ENCODE peak calls at places on chromosomes 1 and 21, in nine cellular contexts. B, P, V, S, R, K, G, N and L are unnamed samples.

GRCh38 chr1:185316163-185317033 is 645 bp downstream of the IVNS1ABP start:
- DNase-seq in B (peak; percentile 95), P (peak; percentile 97), V (peak; percentile 99), S (peak; percentile 98), R (peak; percentile 95), K (peak; percentile 94), G (peak; percentile 96), N (peak; percentile 74), L (peak; percentile 96)

GRCh38 chr1:96416690-96417444 is 304.7 kb upstream of the PTBP2 start:
- DNase-seq in B (no peak), P (no peak), V (no peak), S (no peak), R (no peak), K (no peak), G (no peak), N (no peak), L (no peak)

GRCh38 chr1:199283814-199284213 is 645.0 kb downstream of the PTPRC start:
- DNase-seq in B (no peak), P (no peak), V (no peak), S (no peak), R (no peak), K (no peak), G (no peak), N (no peak), L (no peak)

GRCh38 chr1:1874901-1875300 is 16.0 kb downstream of the GNB1 start:
- DNase-seq in B (no peak), P (no peak), V (no peak), S (no peak), R (no peak), K (no peak), G (no peak), N (no peak), L (no peak)

GRCh38 chr1:41530411-41530810 is 45.9 kb upstream of the EDN2 start:
- DNase-seq in B (no peak), P (peak; percentile 10), V (no peak), S (peak; percentile 42), R (no peak), K (no peak), G (no peak), N (no peak), L (peak; percentile 19)

GRCh38 chr1:58502519-58502918 is 44.0 kb downstream of the OMA1 start:
- DNase-seq in B (no peak), P (no peak), V (no peak), S (no peak), R (no peak), K (no peak), G (no peak), N (no peak), L (no peak)

GRCh38 chr1:92822907-92823306 is 8.9 kb upstream of the RPL5 start:
- DNase-seq in B (no peak), P (no peak), V (no peak), S (no peak), R (no peak), K (no peak), G (no peak), N (peak; percentile 89), L (no peak)

GRCh38 chr1:217524787-217525520 is 105.9 kb downstream of the GPATCH2 start:
- DNase-seq in B (no peak), P (no peak), V (no peak), S (no peak), R (no peak), K (no peak), G (no peak), N (no peak), L (no peak)

GRCh38 chr1:9449106-9449627 is 90.1 kb upstream of the SLC25A33 start:
- DNase-seq in B (no peak), P (no peak), V (no peak), S (no peak), R (no peak), K (no peak), G (no peak), N (peak; percentile 21), L (no peak)

GRCh38 chr1:241391926-241392710 is 35.1 kb upstream of the RGS7 start:
- DNase-seq in B (no peak), P (no peak), V (no peak), S (no peak), R (no peak), K (no peak), G (no peak), N (no peak), L (no peak)

GRCh38 chr1:6490181-6491075 is 1.0 kb downstream of the PLEKHG5 start:
- DNase-seq in B (no peak), P (peak; percentile 61), V (peak; percentile 91), S (no peak), R (peak; percentile 84), K (peak; percentile 80), G (peak; percentile 78), N (peak; percentile 54), L (no peak)

GRCh38 chr1:245684111-245684510 is 529.3 kb downstream of the KIF26B start:
- DNase-seq in B (no peak), P (no peak), V (peak; percentile 77), S (no peak), R (no peak), K (peak; percentile 20), G (no peak), N (no peak), L (no peak)

GRCh38 chr21:42153046-42153685 is 65.8 kb upstream of the ABCG1 start:
- DNase-seq in B (no peak), P (no peak), V (no peak), S (no peak), R (no peak), K (no peak), G (no peak), N (no peak), L (peak; percentile 70)

GRCh38 chr1:208047476-208047934 is 136.6 kb upstream of the CD34 start:
- DNase-seq in B (peak; percentile 85), P (peak; percentile 96), V (no peak), S (peak; percentile 95), R (peak; percentile 61), K (peak; percentile 45), G (no peak), N (peak; percentile 68), L (no peak)

GRCh38 chr1:7432102-7432895 is 338.8 kb upstream of the VAMP3 start:
- DNase-seq in B (no peak), P (no peak), V (peak; percentile 40), S (no peak), R (no peak), K (no peak), G (no peak), N (no peak), L (no peak)

GRCh38 chr1:174682419-174683008 is 234.8 kb downstream of the GPR52 start:
- DNase-seq in B (no peak), P (no peak), V (no peak), S (no peak), R (no peak), K (no peak), G (no peak), N (peak; percentile 53), L (no peak)

GRCh38 chr1:227885648-227886502 is 61.9 kb downstream of the WNT9A start:
- DNase-seq in B (peak; percentile 72), P (peak; percentile 80), V (peak; percentile 52), S (peak; percentile 90), R (peak; percentile 53), K (peak; percentile 58), G (peak; percentile 76), N (no peak), L (peak; percentile 84)

GRCh38 chr1:162878000-162878596 is 17.1 kb upstream of the CCDC190 start:
- DNase-seq in B (peak; percentile 70), P (peak; percentile 29), V (no peak), S (peak; percentile 71), R (peak; percentile 41), K (peak; percentile 74), G (peak; percentile 41), N (peak; percentile 45), L (no peak)

GRCh38 chr1:201268604-201269151 is 14.6 kb upstream of the PKP1 start:
- DNase-seq in B (no peak), P (no peak), V (no peak), S (peak; percentile 55), R (no peak), K (peak; percentile 57), G (no peak), N (no peak), L (peak; percentile 62)

DNA sequence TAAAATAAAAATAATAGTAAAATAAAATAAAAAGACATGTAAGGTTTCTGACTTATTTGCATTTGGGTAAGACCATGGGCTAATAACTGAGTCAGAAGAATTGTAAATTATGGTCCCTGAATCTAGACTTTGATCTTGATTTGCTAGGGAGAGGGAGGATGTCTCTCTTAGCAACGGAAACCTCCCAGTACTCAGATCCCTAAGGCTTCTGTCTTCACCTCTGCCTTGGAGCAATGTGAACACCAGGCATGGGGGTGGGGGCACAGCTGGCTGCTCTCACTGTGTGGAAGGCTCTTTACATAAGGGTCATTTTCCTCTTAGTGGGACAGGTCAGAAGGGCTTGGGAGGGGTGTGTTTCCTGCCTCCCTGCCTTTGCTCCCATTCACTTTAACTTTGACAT is 17.0 kb upstream of the TMEM54 start:
- DNase-seq in B (no peak), P (no peak), V (no peak), S (no peak), R (no peak), K (no peak), G (peak; percentile 5), N (no peak), L (no peak)
- H3K4me3 ChIP-seq in B (no peak overlapping the region), P (no peak overlapping the region), V (no peak overlapping the region), S (no peak overlapping the region), R (no peak overlapping the region), K (no peak overlapping the region), G (no peak overlapping the region), N (no peak overlapping the region), L (no peak overlapping the region)

GRCh38 chr1:45407888-45408287 is 67.6 kb upstream of the MUTYH start:
- DNase-seq in B (no peak), P (no peak), V (no peak), S (no peak), R (no peak), K (no peak), G (no peak), N (no peak), L (no peak)
- H3K27me3 ChIP-seq in B (no peaks in the 10 kb centered on the region), P (no peaks in the 10 kb centered on the region), V (no peaks in the 10 kb centered on the region), S (no peaks in the 10 kb centered on the region), R (no peaks in the 10 kb centered on the region), K (no peaks in the 10 kb centered on the region), G (no peaks in the 10 kb centered on the region), N (no peaks in the 10 kb centered on the region), L (no peaks in the 10 kb centered on the region)

DNA sequence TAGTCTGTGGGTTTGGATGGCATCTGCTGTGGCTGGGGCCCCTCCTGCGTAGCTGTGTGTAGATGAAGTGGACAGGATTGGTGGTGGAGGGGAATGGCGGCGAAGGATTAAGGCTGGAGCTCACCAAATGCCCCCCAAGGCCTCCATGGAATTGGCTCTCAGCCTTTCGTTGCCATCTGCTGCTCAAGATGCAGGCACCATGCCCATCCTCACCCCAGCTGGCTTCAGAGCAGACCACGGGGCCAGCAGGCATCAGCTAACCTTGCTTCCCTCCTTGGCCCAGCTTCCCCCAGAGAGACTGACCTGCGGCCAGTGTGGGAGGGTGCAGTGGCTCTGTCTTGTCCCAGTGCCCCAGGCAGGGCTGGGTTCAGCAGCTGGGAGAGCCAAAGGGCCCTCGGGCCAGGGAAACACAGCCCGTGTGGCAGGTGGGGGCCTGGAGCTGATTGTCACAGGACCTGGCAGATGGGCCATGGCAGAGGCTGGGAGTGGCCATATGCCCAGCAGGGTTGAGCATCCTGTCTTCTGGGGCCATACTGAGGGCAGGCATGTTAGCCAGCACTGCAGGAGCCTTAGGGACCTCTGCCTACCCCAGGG is 66.8 kb upstream of the ACTL8 start:
- DNase-seq in B (no peak), P (no peak), V (no peak), S (no peak), R (no peak), K (no peak), G (no peak), N (no peak), L (no peak)
- TF ChIP-seq EP300 in B (no peak), P (no peak), V (no peak), S (no peak), R (no peak), K (no peak), G (no peak), N (no peak), L (no peak)

GRCh38 chr1:30696831-30697230 is 26.6 kb downstream of the MATN1 start:
- DNase-seq in B (no peak), P (no peak), V (no peak), S (peak; percentile 42), R (no peak), K (no peak), G (no peak), N (no peak), L (no peak)
- H3K4me3 ChIP-seq in B (no peak overlapping the region), P (no peak overlapping the region), V (no peak overlapping the region), S (no peak overlapping the region), R (no peak overlapping the region), K (no peak overlapping the region), G (no peak overlapping the region), N (no peak overlapping the region), L (no peak overlapping the region)